ENCODE peak calls at places on chromosomes 12 and 14, in six cellular contexts. One of them, this sample, is unnamed.

GRCh38 chr12:79690606-79691298 is at the start of gene PAWR:
- DNase-seq in upper lobe of right lung: peak; percentile 89
- DNase-seq in amniotic stem cell: no peak
- DNase-seq in pulmonary artery endothelial cell: peak; percentile 30
- DNase-seq in LoVo: peak; percentile 94
- DNase-seq in right atrium auricular region: no peak
- DNase-seq in this sample: no peak

GRCh38 chr14:105020815-105021655 is at the start of gene CDCA4:
- DNase-seq in upper lobe of right lung: peak; percentile 99
- DNase-seq in amniotic stem cell: peak; percentile 99
- DNase-seq in pulmonary artery endothelial cell: peak; percentile 76
- DNase-seq in LoVo: peak; percentile 97
- DNase-seq in right atrium auricular region: peak; percentile 97
- DNase-seq in this sample: peak; percentile 99

GRCh38 chr14:62162998-62163589 is 400.9 kb downstream of the SNAPC1 start:
- DNase-seq in upper lobe of right lung: no peak
- DNase-seq in amniotic stem cell: peak; percentile 27
- DNase-seq in pulmonary artery endothelial cell: no peak
- DNase-seq in LoVo: peak; percentile 46
- DNase-seq in right atrium auricular region: no peak
- DNase-seq in this sample: no peak

GRCh38 chr14:24941719-24942118 is 108.2 kb downstream of the STXBP6 start:
- DNase-seq in upper lobe of right lung: no peak
- DNase-seq in amniotic stem cell: no peak
- DNase-seq in pulmonary artery endothelial cell: no peak
- DNase-seq in LoVo: no peak
- DNase-seq in right atrium auricular region: no peak
- DNase-seq in this sample: no peak

GRCh38 chr14:34053666-34054065 is 102.8 kb upstream of the EGLN3 start:
- DNase-seq in upper lobe of right lung: no peak
- DNase-seq in amniotic stem cell: no peak
- DNase-seq in pulmonary artery endothelial cell: peak; percentile 49
- DNase-seq in LoVo: no peak
- DNase-seq in right atrium auricular region: no peak
- DNase-seq in this sample: peak; percentile 80

GRCh38 chr12:87953257-87953860 is 75.8 kb downstream of the C12orf50 start:
- DNase-seq in upper lobe of right lung: no peak
- DNase-seq in amniotic stem cell: peak; percentile 30
- DNase-seq in pulmonary artery endothelial cell: peak; percentile 2
- DNase-seq in LoVo: peak; percentile 49
- DNase-seq in right atrium auricular region: no peak
- DNase-seq in this sample: no peak

GRCh38 chr12:131565256-131566005 is 145.5 kb upstream of the SFSWAP start:
- DNase-seq in upper lobe of right lung: no peak
- DNase-seq in amniotic stem cell: no peak
- DNase-seq in pulmonary artery endothelial cell: no peak
- DNase-seq in LoVo: no peak
- DNase-seq in right atrium auricular region: no peak
- DNase-seq in this sample: peak; percentile 59

GRCh38 chr12:7433276-7433822 is 10.6 kb downstream of the CD163L1 start:
- DNase-seq in upper lobe of right lung: no peak
- DNase-seq in amniotic stem cell: no peak
- DNase-seq in pulmonary artery endothelial cell: peak; percentile 81
- DNase-seq in LoVo: peak; percentile 55
- DNase-seq in right atrium auricular region: no peak
- DNase-seq in this sample: no peak

GRCh38 chr14:23602181-23603095 is 23.8 kb upstream of the JPH4 start:
- DNase-seq in upper lobe of right lung: no peak
- DNase-seq in amniotic stem cell: no peak
- DNase-seq in pulmonary artery endothelial cell: no peak
- DNase-seq in LoVo: no peak
- DNase-seq in right atrium auricular region: no peak
- DNase-seq in this sample: no peak

GRCh38 chr14:60839057-60839456 is 104.5 kb downstream of the MNAT1 start:
- DNase-seq in upper lobe of right lung: no peak
- DNase-seq in amniotic stem cell: no peak
- DNase-seq in pulmonary artery endothelial cell: no peak
- DNase-seq in LoVo: no peak
- DNase-seq in right atrium auricular region: no peak
- DNase-seq in this sample: no peak

GRCh38 chr12:100372846-100373245 is 16.0 kb downstream of the SLC17A8 start:
- DNase-seq in upper lobe of right lung: no peak
- DNase-seq in amniotic stem cell: no peak
- DNase-seq in pulmonary artery endothelial cell: no peak
- DNase-seq in LoVo: no peak
- DNase-seq in right atrium auricular region: no peak
- DNase-seq in this sample: no peak

GRCh38 chr12:117333331-117334000 is 28.0 kb downstream of the NOS1 start:
- DNase-seq in upper lobe of right lung: no peak
- DNase-seq in amniotic stem cell: no peak
- DNase-seq in pulmonary artery endothelial cell: no peak
- DNase-seq in LoVo: no peak
- DNase-seq in right atrium auricular region: no peak
- DNase-seq in this sample: no peak

GRCh38 chr14:53954551-53955233 is 1.9 kb downstream of the BMP4 start:
- DNase-seq in upper lobe of right lung: peak; percentile 69
- DNase-seq in amniotic stem cell: no peak
- DNase-seq in pulmonary artery endothelial cell: no peak
- DNase-seq in LoVo: peak; percentile 34
- DNase-seq in right atrium auricular region: no peak
- DNase-seq in this sample: no peak

GRCh38 chr14:102445066-102445465 is 64.5 kb downstream of the ANKRD9 start:
- DNase-seq in upper lobe of right lung: no peak
- DNase-seq in amniotic stem cell: no peak
- DNase-seq in pulmonary artery endothelial cell: no peak
- DNase-seq in LoVo: no peak
- DNase-seq in right atrium auricular region: no peak
- DNase-seq in this sample: no peak

GRCh38 chr12:2613674-2614073 is 181.1 kb upstream of the FKBP4 start:
- DNase-seq in upper lobe of right lung: no peak
- DNase-seq in amniotic stem cell: peak; percentile 98
- DNase-seq in pulmonary artery endothelial cell: peak; percentile 7
- DNase-seq in LoVo: peak; percentile 51
- DNase-seq in right atrium auricular region: peak; percentile 63
- DNase-seq in this sample: no peak

GRCh38 chr12:120835304-120835612 is 68.9 kb downstream of the SPPL3 start:
- DNase-seq in upper lobe of right lung: no peak
- DNase-seq in amniotic stem cell: no peak
- DNase-seq in pulmonary artery endothelial cell: no peak
- DNase-seq in LoVo: no peak
- DNase-seq in right atrium auricular region: no peak
- DNase-seq in this sample: no peak

GRCh38 chr12:40733871-40734270 is 41.6 kb downstream of the CNTN1 start:
- DNase-seq in upper lobe of right lung: no peak
- DNase-seq in amniotic stem cell: no peak
- DNase-seq in pulmonary artery endothelial cell: no peak
- DNase-seq in LoVo: no peak
- DNase-seq in right atrium auricular region: no peak
- DNase-seq in this sample: no peak

GRCh38 chr14:99768381-99768780 is 24.8 kb upstream of the EML1 start:
- DNase-seq in upper lobe of right lung: no peak
- DNase-seq in amniotic stem cell: no peak
- DNase-seq in pulmonary artery endothelial cell: no peak
- DNase-seq in LoVo: no peak
- DNase-seq in right atrium auricular region: no peak
- DNase-seq in this sample: peak; percentile 63